ENCODE peak calls at places on chromosomes 1 and 21, in five cellular contexts. O is COR-L47; E is body of pancreas; P is ascending aorta; S is activated T-cell treated with anti-CD3 and anti-CD28 coated beads, Interleukin-2, amount 50 U/mL, for 1 hour. Z is an unnamed sample.
A peak's percentile ranks its signal among the peaks of the same experiment; 100 is the strongest.

GRCh38 chr1:212260557-212261342 is 24.5 kb upstream of the PPP2R5A start:
- DNase-seq in O (no peak), S (no peak), P (no peak), E (peak; percentile 62), Z (no peak)

GRCh38 chr1:84479998-84480397 is 932 bp downstream of the RPF1 start:
- DNase-seq in O (no peak), S (no peak), E (no peak), P (no peak), Z (no peak)

GRCh38 chr1:75170981-75171380 is 36.8 kb downstream of the LHX8 start:
- DNase-seq in P (no peak), O (no peak), E (no peak), S (no peak), Z (no peak)

GRCh38 chr1:184747089-184747955 is 7.3 kb downstream of the EDEM3 start:
- DNase-seq in P (no peak), S (no peak), E (no peak), O (no peak), Z (no peak)

GRCh38 chr1:220595179-220595578 is 67.2 kb downstream of the MARK1 start:
- DNase-seq in P (no peak), O (no peak), S (no peak), E (no peak), Z (no peak)

GRCh38 chr1:219521325-219521724 is 91.6 kb downstream of the ZC3H11B start:
- DNase-seq in P (no peak), S (no peak), O (no peak), E (no peak), Z (no peak)

GRCh38 chr1:77200297-77200696 is 18.9 kb downstream of the PIGK start:
- DNase-seq in P (no peak), E (no peak), S (no peak), O (no peak), Z (no peak)

GRCh38 chr1:67850151-67850551 is 16.9 kb upstream of the GNG12 start:
- DNase-seq in P (no peak), O (peak; percentile 54), S (no peak), E (peak; percentile 23), Z (no peak)

GRCh38 chr21:16644690-16645089 is 868.2 kb upstream of the CXADR start:
- DNase-seq in O (no peak), E (no peak), P (no peak), S (no peak), Z (no peak)

GRCh38 chr1:199585392-199585791 is 442.1 kb upstream of the NR5A2 start:
- DNase-seq in P (no peak), E (no peak), O (no peak), S (no peak), Z (no peak)

GRCh38 chr1:41540886-41541591 is 56.6 kb upstream of the EDN2 start:
- DNase-seq in S (peak; percentile 6), O (no peak), P (peak; percentile 42), E (no peak), Z (no peak)

GRCh38 chr1:200211157-200211556 is 183.6 kb downstream of the NR5A2 start:
- DNase-seq in S (no peak), O (no peak), E (no peak), P (no peak), Z (no peak)

GRCh38 chr1:175036476-175036875 is 13.3 kb upstream of the MRPS14 start:
- DNase-seq in O (no peak), E (no peak), P (no peak), S (no peak), Z (no peak)

GRCh38 chr1:23422313-23422877 is 2.2 kb downstream of the TCEA3 start:
- DNase-seq in E (peak; percentile 81), P (peak; percentile 86), S (peak; percentile 43), O (no peak), Z (peak; percentile 96)

Z was measured in colonic mucosa.